ENCODE peak calls at places on chromosomes 12 and 14, in five cellular contexts. One of them, this sample, is unnamed.

GRCh38 chr14:39368261-39368959 is 63.8 kb downstream of the FBXO33 start:
- DNase-seq in endothelial cell of umbilical vein: peak
- DNase-seq in stomach: peak
- DNase-seq in SK-N-MC: peak
- DNase-seq in sigmoid colon: peak
- DNase-seq in this sample: no peak

GRCh38 chr14:74245292-74245691 is 6.0 kb downstream of the VSX2 start:
- DNase-seq in endothelial cell of umbilical vein: no peak
- DNase-seq in stomach: no peak
- DNase-seq in SK-N-MC: no peak
- DNase-seq in sigmoid colon: no peak
- DNase-seq in this sample: no peak

GRCh38 chr12:3132636-3133409 is 55.6 kb downstream of the TSPAN9 start:
- DNase-seq in endothelial cell of umbilical vein: peak
- DNase-seq in stomach: no peak
- DNase-seq in SK-N-MC: no peak
- DNase-seq in sigmoid colon: no peak
- DNase-seq in this sample: no peak

GRCh38 chr12:121816925-121817647 is 13.3 kb downstream of the SETD1B start:
- DNase-seq in endothelial cell of umbilical vein: no peak
- DNase-seq in stomach: no peak
- DNase-seq in SK-N-MC: no peak
- DNase-seq in sigmoid colon: no peak
- DNase-seq in this sample: no peak

GRCh38 chr14:99909500-99910064 is 116.4 kb downstream of the EML1 start:
- DNase-seq in endothelial cell of umbilical vein: no peak
- DNase-seq in stomach: no peak
- DNase-seq in SK-N-MC: no peak
- DNase-seq in sigmoid colon: no peak
- DNase-seq in this sample: peak

GRCh38 chr14:51867753-51868152 is 7.3 kb downstream of the GNG2 start:
- DNase-seq in endothelial cell of umbilical vein: no peak
- DNase-seq in stomach: no peak
- DNase-seq in SK-N-MC: no peak
- DNase-seq in sigmoid colon: no peak
- DNase-seq in this sample: no peak

GRCh38 chr12:92602476-92602875 is 100.3 kb upstream of the PLEKHG7 start:
- DNase-seq in endothelial cell of umbilical vein: peak
- DNase-seq in stomach: no peak
- DNase-seq in SK-N-MC: no peak
- DNase-seq in sigmoid colon: no peak
- DNase-seq in this sample: no peak

GRCh38 chr12:3928538-3929220 is 55.5 kb upstream of the PARP11 start:
- DNase-seq in endothelial cell of umbilical vein: no peak
- DNase-seq in stomach: no peak
- DNase-seq in SK-N-MC: no peak
- DNase-seq in sigmoid colon: no peak
- DNase-seq in this sample: no peak

GRCh38 chr12:89166525-89166934 is 185.8 kb downstream of the DUSP6 start:
- DNase-seq in endothelial cell of umbilical vein: peak
- DNase-seq in stomach: no peak
- DNase-seq in SK-N-MC: no peak
- DNase-seq in sigmoid colon: no peak
- DNase-seq in this sample: no peak

GRCh38 chr12:20097561-20097960 is 270.8 kb upstream of the PDE3A start:
- DNase-seq in endothelial cell of umbilical vein: peak
- DNase-seq in stomach: no peak
- DNase-seq in SK-N-MC: no peak
- DNase-seq in sigmoid colon: no peak
- DNase-seq in this sample: no peak

GRCh38 chr12:8637666-8638065 is 25.0 kb downstream of the MFAP5 start:
- DNase-seq in endothelial cell of umbilical vein: no peak
- DNase-seq in stomach: no peak
- DNase-seq in SK-N-MC: no peak
- DNase-seq in sigmoid colon: no peak
- DNase-seq in this sample: no peak

GRCh38 chr14:104112113-104112505 is 26.3 kb upstream of the KIF26A start:
- DNase-seq in endothelial cell of umbilical vein: no peak
- DNase-seq in stomach: peak
- DNase-seq in SK-N-MC: no peak
- DNase-seq in sigmoid colon: no peak
- DNase-seq in this sample: no peak

GRCh38 chr12:16603916-16604575 is 1.9 kb downstream of the LMO3 start:
- DNase-seq in endothelial cell of umbilical vein: no peak
- DNase-seq in stomach: no peak
- DNase-seq in SK-N-MC: no peak
- DNase-seq in sigmoid colon: no peak
- DNase-seq in this sample: no peak

GRCh38 chr12:109252799-109253198 is 56.3 kb downstream of the FOXN4 start:
- DNase-seq in endothelial cell of umbilical vein: no peak
- DNase-seq in stomach: no peak
- DNase-seq in SK-N-MC: no peak
- DNase-seq in sigmoid colon: peak
- DNase-seq in this sample: no peak

GRCh38 chr12:92297932-92298681 is 152.5 kb upstream of the BTG1 start:
- DNase-seq in endothelial cell of umbilical vein: no peak
- DNase-seq in stomach: no peak
- DNase-seq in SK-N-MC: no peak
- DNase-seq in sigmoid colon: no peak
- DNase-seq in this sample: no peak

GRCh38 chr14:42185718-42186117 is 579.0 kb downstream of the LRFN5 start:
- DNase-seq in endothelial cell of umbilical vein: no peak
- DNase-seq in stomach: no peak
- DNase-seq in SK-N-MC: no peak
- DNase-seq in sigmoid colon: no peak
- DNase-seq in this sample: no peak

DNA sequence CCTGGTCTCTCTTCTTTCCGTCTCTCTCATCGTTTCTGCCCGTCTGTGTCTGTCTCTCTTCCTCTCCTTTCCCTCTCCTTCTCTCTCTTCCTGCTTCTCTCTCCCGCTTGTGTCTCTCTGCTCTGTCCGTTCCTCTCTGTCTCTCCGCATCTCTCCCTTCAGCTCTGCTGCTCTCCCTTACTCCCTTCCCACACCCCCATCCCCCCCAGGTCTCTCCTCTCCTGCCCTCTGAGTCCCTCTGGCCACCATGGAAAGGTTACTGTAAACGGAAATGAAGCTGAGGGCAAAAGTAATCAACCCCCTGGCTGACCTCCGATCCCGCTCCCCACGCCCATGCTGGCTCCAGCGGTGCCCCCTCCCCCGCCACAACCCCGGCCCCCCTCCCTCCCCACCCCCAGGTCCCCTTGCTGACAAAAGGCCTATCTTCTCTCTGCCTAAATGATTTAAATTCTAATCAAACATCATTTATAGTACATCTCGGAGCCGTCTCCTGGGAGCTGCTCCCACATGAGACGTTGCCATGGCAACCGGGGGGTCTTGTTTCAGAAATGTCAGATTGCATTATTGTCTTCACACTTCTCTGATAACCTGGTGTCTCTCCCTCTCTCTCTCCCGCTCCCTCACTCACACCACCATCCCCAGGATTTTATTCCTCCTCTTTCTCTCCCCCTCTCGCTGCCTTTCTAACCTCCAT is 203.8 kb downstream of the RBM19 start:
- DNase-seq in endothelial cell of umbilical vein: no peak
- DNase-seq in stomach: no peak
- DNase-seq in SK-N-MC: no peak
- DNase-seq in sigmoid colon: no peak
- DNase-seq in this sample: no peak
- TF ChIP-seq POLR2AphosphoS5 in endothelial cell of umbilical vein: no peak
- TF ChIP-seq POLR2AphosphoS5 in stomach: no peak
- TF ChIP-seq POLR2AphosphoS5 in SK-N-MC: no peak
- TF ChIP-seq POLR2AphosphoS5 in sigmoid colon: no peak
- TF ChIP-seq POLR2AphosphoS5 in this sample: no peak

GRCh38 chr12:41140117-41140516 is 48.0 kb upstream of the PDZRN4 start:
- DNase-seq in endothelial cell of umbilical vein: peak
- DNase-seq in stomach: no peak
- DNase-seq in SK-N-MC: no peak
- DNase-seq in sigmoid colon: no peak
- DNase-seq in this sample: no peak
- H3K4me3 ChIP-seq in endothelial cell of umbilical vein: no peak
- H3K4me3 ChIP-seq in stomach: no peak
- H3K4me3 ChIP-seq in SK-N-MC: no peak
- H3K4me3 ChIP-seq in sigmoid colon: no peak
- H3K4me3 ChIP-seq in this sample: no peak

DNA sequence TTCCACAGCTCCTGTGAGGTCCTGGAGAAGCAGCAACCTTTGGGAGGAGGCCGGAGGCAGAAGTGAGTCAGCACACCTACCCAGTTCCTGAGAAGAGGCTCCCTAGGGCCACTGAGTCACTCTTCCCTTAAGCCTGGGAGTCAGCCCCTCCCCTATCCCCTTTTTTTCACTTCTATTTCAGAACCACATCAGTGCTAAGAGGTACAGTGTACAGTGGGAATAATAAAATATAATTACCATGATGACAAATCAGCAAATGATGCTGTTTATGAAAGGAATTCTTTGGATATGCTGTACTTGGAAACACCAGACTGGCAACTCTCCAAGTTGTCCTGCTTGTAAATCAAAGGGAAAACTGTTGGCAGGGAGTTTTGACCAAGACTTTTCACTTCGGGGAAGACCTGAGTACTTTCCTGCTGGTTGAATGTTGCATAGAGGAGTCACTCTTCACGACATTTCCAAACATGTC is 7.8 kb upstream of the TBPL2 start:
- DNase-seq in endothelial cell of umbilical vein: peak
- DNase-seq in stomach: peak
- DNase-seq in SK-N-MC: no peak
- DNase-seq in sigmoid colon: no peak
- DNase-seq in this sample: no peak
- TF ChIP-seq POLR2AphosphoS5 in endothelial cell of umbilical vein: peak
- TF ChIP-seq POLR2AphosphoS5 in stomach: no peak
- TF ChIP-seq POLR2AphosphoS5 in SK-N-MC: no peak
- TF ChIP-seq POLR2AphosphoS5 in sigmoid colon: no peak
- TF ChIP-seq POLR2AphosphoS5 in this sample: no peak

GRCh38 chr12:11652351-11653040 is 3.0 kb downstream of the ETV6 start:
- DNase-seq in endothelial cell of umbilical vein: peak
- DNase-seq in stomach: peak
- DNase-seq in SK-N-MC: no peak
- DNase-seq in sigmoid colon: peak
- DNase-seq in this sample: peak
- H3K4me3 ChIP-seq in endothelial cell of umbilical vein: peak
- H3K4me3 ChIP-seq in stomach: peak
- H3K4me3 ChIP-seq in SK-N-MC: no peak
- H3K4me3 ChIP-seq in sigmoid colon: peak
- H3K4me3 ChIP-seq in this sample: peak

DNA sequence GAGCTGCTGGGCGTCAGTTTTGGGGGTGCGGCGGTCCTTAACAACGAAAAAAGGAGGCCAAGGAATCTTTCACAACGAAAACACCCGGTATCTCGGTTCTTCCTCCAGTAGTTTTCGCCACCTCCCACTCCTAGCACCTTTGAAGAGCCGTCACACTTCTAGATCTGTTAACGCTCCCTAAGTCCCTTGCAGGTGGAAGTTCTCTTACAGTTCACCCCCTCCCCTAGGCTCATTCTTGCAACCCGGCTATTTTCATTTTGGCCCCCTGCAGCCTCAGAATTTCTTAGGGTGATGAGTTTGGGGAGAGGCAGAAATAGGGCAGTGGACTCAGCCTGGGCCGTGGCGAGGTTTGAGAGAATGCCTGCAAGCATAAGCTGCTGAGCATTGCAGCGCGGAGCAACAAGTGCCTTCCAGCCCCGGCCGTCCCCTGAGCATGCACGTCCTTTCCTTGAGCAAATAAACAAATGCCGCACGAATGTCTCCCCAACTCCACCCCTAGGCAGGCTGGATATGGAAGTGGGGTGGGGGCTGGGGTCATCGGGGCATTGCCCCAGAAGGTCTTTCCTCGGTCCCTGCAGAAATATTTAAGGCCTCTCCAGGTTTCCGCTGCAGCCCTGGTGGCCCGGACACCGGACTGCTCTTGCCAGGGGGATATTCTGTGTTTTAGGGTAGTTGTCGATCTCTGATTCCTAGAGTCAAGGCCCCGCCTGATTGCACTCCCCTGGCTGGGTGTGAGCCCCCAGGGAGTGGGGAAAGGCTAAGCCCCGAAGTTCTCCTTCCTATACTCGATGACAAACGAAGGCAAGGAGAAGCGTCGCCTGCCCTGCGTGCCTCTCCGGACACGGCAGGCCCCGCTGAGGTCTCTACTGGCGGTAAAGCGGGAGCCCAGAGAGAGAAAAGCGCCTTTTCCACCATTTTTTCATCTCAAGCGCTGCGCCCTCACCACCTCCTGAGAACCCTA is 1.6 kb downstream of the RFX4 start:
- DNase-seq in endothelial cell of umbilical vein: no peak
- DNase-seq in stomach: no peak
- DNase-seq in SK-N-MC: no peak
- DNase-seq in sigmoid colon: no peak
- DNase-seq in this sample: peak
- TF ChIP-seq POLR2AphosphoS5 in endothelial cell of umbilical vein: no peak
- TF ChIP-seq POLR2AphosphoS5 in stomach: no peak
- TF ChIP-seq POLR2AphosphoS5 in SK-N-MC: no peak
- TF ChIP-seq POLR2AphosphoS5 in sigmoid colon: no peak
- TF ChIP-seq POLR2AphosphoS5 in this sample: no peak

DNA sequence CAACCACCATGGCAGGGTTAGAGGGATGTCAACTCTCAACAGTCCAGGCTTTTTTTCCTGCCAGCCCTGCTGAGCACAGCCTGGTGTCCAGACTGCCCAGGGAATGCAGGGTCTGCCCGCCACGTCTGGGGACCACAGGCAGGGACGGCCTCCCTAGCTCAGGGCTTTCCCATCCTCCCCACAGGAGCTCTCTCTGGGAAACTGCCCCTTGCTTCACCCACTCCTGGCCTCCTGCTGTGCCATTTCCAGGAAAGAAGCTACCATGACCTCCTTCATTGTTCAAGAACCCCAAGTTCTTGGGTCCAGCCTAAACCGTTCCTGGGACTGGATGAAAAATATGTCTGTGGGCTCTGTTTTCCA is 4.8 kb downstream of the SCNN1A start:
- DNase-seq in endothelial cell of umbilical vein: no peak
- DNase-seq in stomach: no peak
- DNase-seq in SK-N-MC: no peak
- DNase-seq in sigmoid colon: peak
- DNase-seq in this sample: no peak
- H3K4me3 ChIP-seq in endothelial cell of umbilical vein: no peak
- H3K4me3 ChIP-seq in stomach: no peak
- H3K4me3 ChIP-seq in SK-N-MC: no peak
- H3K4me3 ChIP-seq in sigmoid colon: no peak
- H3K4me3 ChIP-seq in this sample: no peak